ENCODE peak calls at places on chromosomes 3 and 15, in four cellular contexts. O is neural crest cell; A is stimulated activated naive CD8-positive, alpha-beta T cell treated with anti-CD3 and anti-CD28 coated beads, Interleukin-15, amount 100 ng/mL, for 72 hours; Y is psoas muscle. V is an unnamed sample.

GRCh38 chr15:35671981-35672380 is 126.0 kb upstream of the DPH6 start:
- DNase-seq in O (no peak), A (no peak), Y (no peak), V (no peak)

GRCh38 chr15:55993804-55994539 is 560 bp upstream of the NEDD4 start:
- DNase-seq in O (no peak), A (no peak), Y (no peak), V (peak)

GRCh38 chr15:24945711-24946110 is 9.1 kb upstream of the SNRPN start:
- DNase-seq in O (no peak), A (no peak), Y (no peak), V (no peak)

GRCh38 chr3:150887031-150887430 is 18.2 kb downstream of the MINDY4B start:
- DNase-seq in O (no peak), A (no peak), Y (no peak), V (no peak)

GRCh38 chr3:113043686-113044085 is 52.9 kb downstream of the GTPBP8 start:
- DNase-seq in O (no peak), A (no peak), Y (no peak), V (no peak)

GRCh38 chr3:128491071-128491899 is 1.7 kb downstream of the GATA2 start:
- DNase-seq in O (no peak), A (no peak), Y (no peak), V (no peak)

GRCh38 chr3:175340338-175341015 is 481.3 kb downstream of the NAALADL2 start:
- DNase-seq in O (no peak), A (no peak), Y (no peak), V (no peak)

GRCh38 chr3:152051501-152052404 is 178.3 kb downstream of the SUCNR1 start:
- DNase-seq in O (no peak), A (no peak), Y (no peak), V (no peak)

GRCh38 chr3:14235003-14235876 is 56.6 kb downstream of the LSM3 start:
- DNase-seq in O (no peak), A (no peak), Y (no peak), V (no peak)

V was measured in glutamatergic neuron.